ENCODE peak calls at places on chromosomes 2 and 18, in nine cellular contexts. X, K, N, T, L, Q, P, E and B are unnamed samples.

GRCh38 chr2:118250463-118250862 is 162.2 kb downstream of the INSIG2 start:
- DNase-seq in E (no peak), Q (no peak), N (peak), K (no peak), T (no peak), P (peak), L (no peak), X (no peak), B (no peak)

GRCh38 chr2:71313016-71313766 is 18.4 kb upstream of the ZNF638 start:
- DNase-seq in L (no peak), X (no peak), E (no peak), Q (no peak), N (no peak), K (no peak), T (no peak), P (no peak), B (no peak)

GRCh38 chr18:34608064-34608463 is 102.0 kb upstream of the DTNA start:
- DNase-seq in K (no peak), X (no peak), L (no peak), T (no peak), P (no peak), Q (no peak), E (no peak), N (no peak), B (no peak)

GRCh38 chr18:75544496-75544895 is 117.0 kb upstream of the SMIM21 start:
- DNase-seq in T (no peak), K (no peak), E (no peak), L (no peak), P (no peak), N (peak), Q (no peak), X (peak), B (no peak)

GRCh38 chr2:230866704-230867561 is 2.2 kb downstream of the ITM2C start:
- DNase-seq in P (no peak), E (peak), N (no peak), Q (no peak), X (peak), T (no peak), K (peak), L (no peak), B (peak)

GRCh38 chr18:621181-621580 is 24.4 kb downstream of the CLUL1 start:
- DNase-seq in E (no peak), K (no peak), Q (no peak), T (no peak), P (no peak), L (no peak), X (peak), N (no peak), B (no peak)

GRCh38 chr2:48107326-48107925 is 201.1 kb upstream of the FBXO11 start:
- DNase-seq in E (no peak), L (no peak), T (no peak), N (peak), K (no peak), Q (peak), X (peak), P (peak), B (no peak)

GRCh38 chr2:10741139-10741538 is 19.7 kb downstream of the ATP6V1C2 start:
- DNase-seq in E (no peak), K (no peak), N (no peak), P (no peak), Q (no peak), X (no peak), L (no peak), T (no peak), B (no peak)

GRCh38 chr2:85999131-85999831 is 106.4 kb downstream of the POLR1A start:
- DNase-seq in P (no peak), L (peak), Q (no peak), X (peak), E (peak), N (no peak), K (no peak), T (no peak), B (no peak)

GRCh38 chr2:127197475-127198385 is 22.4 kb downstream of the CYP27C1 start:
- DNase-seq in E (peak), L (peak), Q (peak), N (peak), P (peak), X (peak), T (peak), K (no peak), B (peak)

GRCh38 chr2:205925373-205926337 is 160.3 kb downstream of the INO80D start:
- DNase-seq in N (no peak), X (peak), T (peak), K (peak), E (peak), Q (peak), L (no peak), P (peak), B (peak)

GRCh38 chr2:100992262-100992661 is 9.8 kb upstream of the RPL31 start:
- DNase-seq in K (no peak), Q (no peak), N (no peak), T (no peak), P (no peak), X (no peak), L (no peak), E (no peak), B (no peak)

GRCh38 chr2:172811027-172811426 is 75.4 kb downstream of the RAPGEF4 start:
- DNase-seq in N (no peak), T (no peak), P (no peak), Q (no peak), E (no peak), K (no peak), X (peak), L (no peak), B (no peak)

GRCh38 chr2:147572622-147573021 is 272.2 kb upstream of the ACVR2A start:
- DNase-seq in X (no peak), L (no peak), E (no peak), T (no peak), P (no peak), K (no peak), Q (no peak), N (no peak), B (no peak)

GRCh38 chr2:230691005-230691647 is 21.5 kb upstream of the CAB39 start:
- DNase-seq in P (peak), N (peak), L (peak), Q (no peak), K (no peak), E (no peak), X (peak), T (no peak), B (no peak)

GRCh38 chr18:39296293-39296888 is 1730.8 kb upstream of the CELF4 start:
- DNase-seq in N (no peak), E (no peak), K (no peak), P (no peak), X (no peak), L (no peak), Q (no peak), T (no peak), B (no peak)

GRCh38 chr2:235458839-235459273 is 35.0 kb upstream of the AGAP1 start:
- DNase-seq in N (no peak), P (peak), X (peak), T (peak), K (peak), E (no peak), L (no peak), Q (peak), B (peak)

GRCh38 chr2:54042908-54043620 is 72.3 kb upstream of the PSME4 start:
- DNase-seq in P (no peak), L (no peak), Q (no peak), K (peak), N (no peak), E (no peak), T (no peak), X (no peak), B (no peak)

GRCh38 chr2:71788186-71788525 is 334.8 kb downstream of the DYSF start:
- DNase-seq in K (no peak), E (no peak), T (no peak), L (peak), Q (no peak), P (no peak), X (no peak), N (no peak), B (no peak)

GRCh38 chr2:2286592-2286991 is 44.5 kb downstream of the MYT1L start:
- DNase-seq in T (no peak), P (no peak), X (no peak), K (no peak), E (no peak), L (no peak), N (no peak), Q (no peak), B (no peak)

GRCh38 chr2:168574856-168575630 is 119.0 kb downstream of the CERS6 start:
- DNase-seq in Q (no peak), N (no peak), E (no peak), T (no peak), K (no peak), X (peak), L (no peak), P (no peak), B (no peak)

GRCh38 chr2:79272616-79273015 is 113.1 kb upstream of the REG3A start:
- DNase-seq in X (no peak), L (no peak), N (no peak), T (no peak), Q (no peak), E (no peak), P (no peak), K (no peak), B (no peak)

DNA sequence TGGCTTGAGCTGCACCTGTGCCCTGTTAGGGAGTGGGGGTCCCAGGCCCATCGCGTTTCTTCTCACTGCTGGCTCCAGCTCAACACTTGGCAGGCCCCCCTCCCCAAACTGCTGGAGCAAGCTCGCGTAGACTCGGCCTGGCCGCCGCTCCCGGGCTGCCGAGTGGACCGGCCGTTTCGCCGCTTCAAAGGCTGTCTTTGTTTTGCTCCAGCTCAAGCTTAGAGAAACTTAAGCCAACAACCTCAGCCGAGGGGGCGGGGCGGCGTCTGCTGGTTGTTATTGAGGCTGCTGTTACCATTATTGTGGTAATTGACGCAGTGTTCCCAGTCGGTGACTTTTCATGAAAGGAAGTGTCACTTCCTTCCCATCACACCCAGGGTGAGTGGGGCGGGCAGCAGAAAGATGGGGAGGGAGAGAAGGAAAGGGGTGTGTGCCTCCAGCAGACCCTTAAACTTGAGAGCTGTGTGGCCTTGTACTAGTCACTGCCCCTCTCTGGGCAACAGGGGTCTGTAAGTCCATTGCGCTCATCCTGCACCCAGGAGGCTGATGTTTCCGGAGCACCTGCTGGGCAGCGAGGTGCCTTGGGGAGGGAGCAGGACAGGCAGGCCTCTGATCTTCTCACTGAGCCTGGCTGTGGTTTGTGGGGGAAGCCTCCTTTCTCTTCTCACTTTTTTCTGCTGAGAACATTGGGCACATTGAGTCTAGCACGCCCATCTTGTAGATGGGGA is 2.1 kb downstream of the ARID5A start:
- DNase-seq in E (peak), Q (peak), K (peak), L (peak), P (peak), T (peak), X (no peak), N (no peak), B (peak)
- TF ChIP-seq POLR2A in E (peak), Q (peak), K (no peak), L (peak), P (no peak), T (peak), X (peak), N (no peak), B (no peak)

GRCh38 chr18:62030091-62030985 is 137.5 kb upstream of the RNF152 start:
- DNase-seq in L (no peak), X (no peak), K (no peak), E (no peak), Q (no peak), P (no peak), N (no peak), T (no peak), B (no peak)
- TF ChIP-seq CTCF in L (no peak), X (no peak), K (no peak), E (no peak), Q (no peak), P (no peak), N (no peak), T (peak), B (no peak)

DNA sequence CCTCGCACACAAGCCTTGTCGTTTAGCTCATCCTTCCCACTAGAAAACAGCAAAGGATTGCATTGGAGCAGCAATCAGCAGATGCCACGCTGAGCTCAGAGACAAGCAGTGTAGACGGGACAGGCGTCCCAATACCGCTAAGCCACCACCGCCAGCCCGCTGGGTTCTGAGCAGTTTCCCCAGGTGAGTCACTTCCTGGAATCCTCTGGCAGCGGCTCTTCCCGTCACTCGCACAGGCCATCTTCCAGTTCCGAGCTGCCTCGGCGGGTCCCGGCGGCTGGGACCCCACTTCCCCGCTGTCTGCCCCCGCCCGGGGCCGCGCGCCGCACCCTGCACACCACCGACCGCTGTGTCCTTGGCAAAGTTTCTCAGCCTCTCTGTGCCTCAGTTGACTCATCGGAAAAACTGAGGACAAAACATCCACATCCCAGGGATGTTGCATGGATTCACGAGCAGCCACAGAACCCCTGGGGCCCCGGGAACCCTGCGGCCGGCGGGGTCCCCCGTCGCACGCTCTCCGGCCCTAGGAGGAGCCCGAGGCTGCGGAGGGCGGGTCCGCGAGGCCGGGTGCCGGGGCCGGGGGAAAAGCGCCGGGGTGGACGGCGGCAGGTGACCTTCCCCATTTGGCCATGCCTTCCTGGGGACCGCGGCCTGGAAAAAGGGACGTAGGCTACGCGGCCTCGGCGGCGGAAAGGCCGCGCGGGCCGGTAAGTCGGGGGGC is 576 bp downstream of the KDSR start:
- DNase-seq in T (peak), E (peak), L (peak), K (peak), Q (peak), P (peak), N (peak), X (peak), B (peak)
- TF ChIP-seq POLR2A in T (peak), E (no peak), L (no peak), K (no peak), Q (peak), P (peak), N (no peak), X (no peak), B (no peak)

GRCh38 chr2:58686757-58687156 is 445.6 kb upstream of the FANCL start:
- DNase-seq in T (no peak), E (no peak), L (no peak), N (no peak), X (no peak), P (no peak), Q (no peak), K (no peak), B (no peak)
- TF ChIP-seq CTCF in T (no peak), E (no peak), L (no peak), N (no peak), X (no peak), P (no peak), Q (no peak), K (no peak), B (no peak)

DNA sequence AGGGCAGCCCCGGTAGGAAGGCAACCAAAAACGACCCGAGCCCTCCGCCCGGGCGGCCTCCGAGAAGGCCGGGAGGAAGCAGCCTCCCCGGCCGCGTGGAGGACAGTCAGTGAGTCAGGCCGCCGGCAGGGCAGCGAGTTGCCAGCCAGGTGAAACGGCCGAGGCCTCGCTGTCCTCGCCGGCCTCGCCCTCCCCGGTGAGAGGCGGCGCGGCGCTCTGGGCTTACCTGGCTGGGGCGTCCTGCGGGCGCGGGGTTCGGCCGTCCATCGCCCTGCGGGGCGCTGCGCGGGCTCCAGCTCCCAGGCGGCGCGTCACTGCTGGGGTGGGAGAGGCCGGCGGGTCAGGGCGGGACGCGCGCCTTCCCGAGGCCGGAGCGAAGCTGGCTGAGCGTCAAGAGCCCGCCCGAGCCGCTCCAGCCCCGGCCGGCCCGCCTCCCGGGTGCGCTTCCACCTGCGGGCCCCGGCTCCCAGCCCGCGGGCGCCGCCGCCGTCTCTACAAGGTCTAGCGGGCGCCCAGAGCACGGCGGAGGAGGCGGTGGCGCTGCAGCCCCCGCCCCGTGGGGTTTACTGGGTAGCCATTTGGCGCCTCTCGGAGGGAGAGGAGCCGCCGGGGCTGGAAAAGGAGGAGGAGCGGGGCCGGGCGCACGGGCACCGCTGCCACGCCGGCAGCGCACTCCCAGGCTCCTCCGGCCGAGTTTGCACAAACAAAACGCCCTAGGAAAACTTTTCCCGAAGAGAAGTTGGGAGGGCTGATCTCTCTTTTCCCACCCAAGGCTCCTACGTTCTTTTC is 499 bp downstream of the COBLL1 start:
- DNase-seq in T (peak), N (peak), K (peak), Q (peak), L (peak), P (peak), E (peak), X (peak), B (peak)
- TF ChIP-seq POLR2A in T (peak), N (peak), K (peak), Q (no peak), L (no peak), P (peak), E (peak), X (no peak), B (no peak)

DNA sequence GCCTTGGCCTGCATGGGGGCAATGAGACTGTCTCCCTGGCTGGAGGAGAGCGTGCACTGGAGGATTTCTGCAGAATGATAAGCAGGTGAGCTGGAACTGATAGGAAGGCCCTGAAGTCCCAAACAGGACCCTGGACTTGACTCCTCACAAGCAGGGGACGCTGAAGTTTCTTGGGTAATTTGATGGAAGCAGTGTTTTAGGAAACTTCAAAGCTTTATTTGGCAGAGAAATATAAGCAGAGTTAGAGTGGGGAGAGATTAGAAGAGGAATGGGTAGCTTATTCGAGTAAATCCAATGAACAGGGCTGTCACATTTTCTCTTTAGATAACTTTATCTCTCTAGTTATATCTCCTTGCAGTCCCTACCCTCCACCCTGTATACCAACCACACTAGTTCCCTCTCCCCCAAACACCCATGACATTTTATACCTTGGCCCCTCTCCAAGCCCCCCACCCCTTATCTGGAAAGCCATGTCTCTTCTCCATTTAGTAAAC is 73.6 kb upstream of the IGFBP5 start:
- DNase-seq in N (no peak), P (peak), Q (no peak), L (no peak), K (no peak), X (no peak), T (no peak), E (no peak), B (no peak)
- TF ChIP-seq CTCF in N (no peak), P (peak), Q (no peak), L (no peak), K (no peak), X (no peak), T (no peak), E (no peak), B (no peak)

GRCh38 chr18:49851624-49852023 is 38.3 kb upstream of the ACAA2 start:
- DNase-seq in E (no peak), N (no peak), K (no peak), L (no peak), Q (no peak), X (no peak), T (no peak), P (no peak), B (peak)

GRCh38 chr18:49850636-49851035 is 37.3 kb upstream of the ACAA2 start:
- DNase-seq in L (no peak), K (no peak), N (no peak), X (no peak), P (no peak), Q (no peak), E (no peak), T (no peak), B (peak)

GRCh38 chr18:49848115-49848514 is 34.8 kb upstream of the ACAA2 start:
- DNase-seq in N (no peak), T (no peak), K (no peak), Q (no peak), P (no peak), X (no peak), E (no peak), L (no peak), B (no peak)

GRCh38 chr18:49847524-49847923 is 34.2 kb upstream of the ACAA2 start:
- DNase-seq in Q (no peak), K (no peak), N (no peak), L (no peak), T (no peak), P (no peak), X (no peak), E (no peak), B (no peak)

DNA sequence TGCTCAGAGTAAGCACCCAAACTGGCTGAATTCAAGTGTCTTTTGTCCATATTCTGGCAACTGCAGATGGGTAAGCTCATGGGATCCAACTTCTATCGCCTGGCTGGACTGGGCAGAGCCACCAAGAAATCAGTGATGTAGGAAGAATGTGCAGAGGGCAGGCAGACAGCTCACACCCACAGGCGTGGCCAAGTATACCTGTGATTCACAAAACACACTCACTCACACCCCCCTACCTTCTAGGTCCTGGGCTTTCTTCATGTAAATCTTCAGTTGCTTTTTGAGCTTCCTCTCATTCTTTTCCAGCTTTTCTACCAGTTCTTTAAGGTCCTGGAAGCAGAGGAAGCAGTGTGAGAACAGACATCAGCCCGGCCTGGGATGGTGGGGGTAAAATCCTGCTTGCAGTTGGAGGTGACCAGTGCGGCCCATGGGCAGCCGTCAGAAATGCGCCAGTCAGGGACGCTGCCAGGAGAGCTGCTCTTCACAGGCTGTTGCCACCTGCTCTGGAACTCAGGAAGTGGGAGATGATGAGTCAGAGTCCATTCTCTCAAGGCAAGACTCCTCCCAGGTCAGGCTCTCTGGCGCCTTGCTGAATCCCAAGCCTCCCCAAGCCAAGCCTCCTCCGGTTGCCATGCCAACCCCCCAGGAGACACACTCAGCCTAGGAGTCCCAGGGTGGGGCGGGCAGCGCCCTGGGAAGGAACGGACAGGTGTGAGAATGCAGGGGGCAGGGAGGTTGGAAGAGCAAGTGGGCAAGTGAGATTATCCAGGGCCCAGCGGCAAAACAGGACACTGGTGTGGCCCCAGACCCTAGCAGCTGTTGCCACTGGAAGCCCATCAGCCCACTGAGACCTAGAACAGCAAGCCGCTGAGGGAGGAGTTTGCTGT is 36.2 kb upstream of the ACAA2 start:
- DNase-seq in P (peak), L (no peak), X (peak), K (peak), T (no peak), N (peak), E (no peak), Q (no peak), B (peak)
- TF ChIP-seq POLR2A in P (no peak), L (no peak), X (no peak), K (no peak), T (no peak), N (no peak), E (peak), Q (no peak), B (no peak)

GRCh38 chr2:81324046-81324445 is 1019.5 kb upstream of the LRRTM1 start:
- DNase-seq in E (no peak), L (no peak), Q (no peak), K (no peak), T (no peak), N (peak), X (no peak), P (peak), B (no peak)
- TF ChIP-seq CTCF in E (peak), L (no peak), Q (no peak), K (no peak), T (no peak), N (peak), X (no peak), P (no peak), B (peak)